ENCODE peak calls at places on chromosomes 7 and 10, in five cellular contexts. N, Y, S, H and E are unnamed samples.

GRCh38 chr7:55504093-55504859 is 68.0 kb downstream of the VOPP1 start:
- DNase-seq in N (no peak), H (no peak), S (no peak), Y (no peak), E (no peak)

GRCh38 chr7:39951156-39951942 is 1.3 kb downstream of the CDK13 start:
- DNase-seq in H (peak; percentile 67), S (peak; percentile 41), N (peak; percentile 71), Y (peak; percentile 41), E (peak; percentile 62)

GRCh38 chr10:23918090-23918704 is 290.7 kb upstream of the KIAA1217 start:
- DNase-seq in N (peak; percentile 40), S (no peak), H (no peak), Y (no peak), E (no peak)

GRCh38 chr10:91350651-91351081 is 59.5 kb upstream of the HECTD2 start:
- DNase-seq in Y (no peak), S (no peak), H (no peak), N (no peak), E (no peak)

GRCh38 chr7:157006205-157006747 is 4.2 kb downstream of the MNX1 start:
- DNase-seq in Y (no peak), H (peak; percentile 71), N (no peak), S (no peak), E (no peak)

GRCh38 chr10:17781856-17782255 is 27.3 kb upstream of the MRC1 start:
- DNase-seq in N (no peak), Y (no peak), H (no peak), S (no peak), E (no peak)

GRCh38 chr10:127034790-127035189 is 129.6 kb downstream of the DOCK1 start:
- DNase-seq in S (no peak), H (no peak), Y (no peak), N (no peak), E (no peak)

GRCh38 chr7:22110227-22110839 is 164.6 kb upstream of the CDCA7L start:
- DNase-seq in Y (peak; percentile 63), S (peak; percentile 63), N (peak; percentile 44), H (peak; percentile 48), E (peak; percentile 42)

GRCh38 chr7:17939111-17939669 is 1.1 kb downstream of the SNX13 start:
- DNase-seq in Y (no peak), H (no peak), N (no peak), S (peak; percentile 13), E (no peak)

GRCh38 chr10:30384791-30385201 is 35.7 kb upstream of the MTPAP start:
- DNase-seq in S (peak; percentile 58), N (peak; percentile 44), H (no peak), Y (no peak), E (no peak)

GRCh38 chr10:17213646-17214349 is 12.3 kb upstream of the TRDMT1 start:
- DNase-seq in S (no peak), N (no peak), Y (no peak), H (no peak), E (no peak)

GRCh38 chr7:13990319-13990983 is 985 bp upstream of the ETV1 start:
- DNase-seq in Y (peak; percentile 35), H (peak; percentile 34), N (peak; percentile 61), S (peak; percentile 23), E (no peak)

GRCh38 chr7:25754333-25754732 is 397.7 kb upstream of the NFE2L3 start:
- DNase-seq in S (no peak), Y (no peak), H (peak; percentile 26), N (no peak), E (peak; percentile 87)

GRCh38 chr10:805635-806305 is 116.3 kb upstream of the DIP2C start:
- DNase-seq in N (no peak), S (no peak), H (no peak), Y (no peak), E (no peak)

GRCh38 chr10:33155720-33156638 is 178.5 kb downstream of the NRP1 start:
- DNase-seq in Y (no peak), S (peak; percentile 89), H (no peak), N (no peak), E (no peak)

GRCh38 chr7:96710544-96710943 is 898 bp upstream of the SEM1 start:
- DNase-seq in S (no peak), H (no peak), N (no peak), Y (no peak), E (no peak)

GRCh38 chr7:81819861-81820260 is 50.0 kb upstream of the HGF start:
- DNase-seq in S (no peak), N (no peak), Y (no peak), H (no peak), E (no peak)

GRCh38 chr10:121648078-121648477 is 49.8 kb upstream of the FGFR2 start:
- DNase-seq in Y (no peak), H (no peak), N (no peak), S (no peak), E (no peak)

GRCh38 chr10:8242295-8242872 is 187.9 kb downstream of the GATA3 start:
- DNase-seq in S (no peak), N (no peak), Y (no peak), H (no peak), E (no peak)

GRCh38 chr10:106705576-106706526 is 458.7 kb downstream of the SORCS1 start:
- DNase-seq in N (peak; percentile 49), Y (no peak), H (peak; percentile 53), S (no peak), E (no peak)

GRCh38 chr10:99387071-99387470 is 43.4 kb downstream of the GOT1 start:
- DNase-seq in H (no peak), S (no peak), N (no peak), Y (no peak), E (no peak)

GRCh38 chr7:17099083-17099973 is 199.1 kb upstream of the AHR start:
- DNase-seq in Y (peak; percentile 88), S (peak; percentile 50), H (peak; percentile 74), N (peak; percentile 24), E (no peak)

GRCh38 chr10:126242352-126243260 is 145.7 kb downstream of the ADAM12 start:
- DNase-seq in Y (no peak), N (peak; percentile 80), S (no peak), H (no peak), E (no peak)

GRCh38 chr10:36676321-36677169 is 448.9 kb upstream of the ANKRD30A start:
- DNase-seq in S (no peak), Y (no peak), H (no peak), N (no peak), E (no peak)

GRCh38 chr7:21146642-21147423 is 281.1 kb upstream of the SP4 start:
- DNase-seq in N (no peak), H (no peak), Y (no peak), S (no peak), E (no peak)

GRCh38 chr10:21732067-21732772 is 198.2 kb downstream of the MLLT10 start:
- DNase-seq in S (peak; percentile 74), N (peak; percentile 68), Y (no peak), H (peak; percentile 26), E (peak; percentile 61)

GRCh38 chr7:41107330-41107937 is 595.5 kb downstream of the INHBA start:
- DNase-seq in S (peak; percentile 60), N (no peak), Y (peak; percentile 80), H (no peak), E (no peak)

GRCh38 chr10:25017661-25018060 is 1.2 kb downstream of the THNSL1 start:
- DNase-seq in Y (no peak), N (no peak), S (no peak), H (no peak), E (no peak)

GRCh38 chr10:25015927-25016348 is at the start of gene ENKUR:
- DNase-seq in N (peak; percentile 96), Y (peak; percentile 86), H (peak; percentile 94), S (peak; percentile 88), E (peak; percentile 82)

GRCh38 chr10:25017247-25017590 is 807 bp downstream of the THNSL1 start:
- DNase-seq in Y (no peak), N (no peak), H (peak; percentile 24), S (peak; percentile 13), E (no peak)

GRCh38 chr10:25014579-25014978 is 1.4 kb downstream of the ENKUR start:
- DNase-seq in N (no peak), H (no peak), S (no peak), Y (no peak), E (no peak)

GRCh38 chr10:25016349-25017246 is at the start of gene THNSL1:
- DNase-seq in S (peak; percentile 99), Y (peak; percentile 98), N (peak; percentile 100), H (peak; percentile 98), E (peak; percentile 97)
- TF ChIP-seq POLR2A in S (peak; percentile 93), Y (peak; percentile 71), N (peak; percentile 70), H (peak; percentile 90), E (peak; percentile 80)

GRCh38 chr7:512541-513311 is 6.9 kb downstream of the PDGFA start:
- DNase-seq in S (no peak), H (peak; percentile 84), Y (peak; percentile 69), N (peak; percentile 19), E (no peak)

GRCh38 chr7:514651-515598 is 4.7 kb downstream of the PDGFA start:
- DNase-seq in Y (no peak), S (no peak), N (peak; percentile 60), H (peak; percentile 78), E (no peak)

GRCh38 chr7:513521-514166 is 6.0 kb downstream of the PDGFA start:
- DNase-seq in N (no peak), Y (no peak), S (no peak), H (no peak), E (no peak)

GRCh38 chr7:515628-516027 is 4.0 kb downstream of the PDGFA start:
- DNase-seq in Y (no peak), S (no peak), N (no peak), H (no peak), E (no peak)

DNA sequence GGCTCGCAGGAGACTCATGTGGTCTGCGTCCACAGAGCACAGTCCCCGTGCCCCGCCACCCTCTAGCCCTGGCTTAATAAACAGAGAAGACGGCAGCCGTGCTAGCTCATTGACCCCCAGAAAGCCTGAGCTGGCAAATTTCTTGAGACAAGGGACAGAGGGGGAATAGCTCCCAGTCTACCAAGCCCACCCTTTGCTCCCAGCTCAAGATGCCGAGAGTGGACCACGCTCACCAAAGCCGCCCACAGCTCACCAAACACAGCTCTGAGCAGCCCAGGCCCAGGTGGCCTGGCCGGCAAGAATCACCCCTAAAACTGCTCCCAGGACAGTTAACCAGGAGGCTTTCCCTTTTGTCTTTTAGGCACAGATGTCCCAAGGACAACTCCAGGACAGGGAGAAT is 5.4 kb downstream of the PDGFA start:
- DNase-seq in N (no peak), H (no peak), S (no peak), Y (no peak), E (no peak)
- H3K4me1 ChIP-seq in N (peaks cover 10% of the 10 kb centered on the region), H (peaks cover 59% of the 10 kb centered on the region), S (peaks cover 18% of the 10 kb centered on the region), Y (peaks cover 3% of the 10 kb centered on the region), E (peaks cover 24% of the 10 kb centered on the region)

GRCh38 chr10:104353325-104354048 is at the start of gene CFAP58:
- DNase-seq in S (peak; percentile 85), N (peak; percentile 92), H (peak; percentile 96), Y (peak; percentile 94), E (peak; percentile 92)
- TF ChIP-seq POLR2A in S (peak; percentile 14), N (peak; percentile 50), H (no peak), Y (no peak), E (no peak)

DNA sequence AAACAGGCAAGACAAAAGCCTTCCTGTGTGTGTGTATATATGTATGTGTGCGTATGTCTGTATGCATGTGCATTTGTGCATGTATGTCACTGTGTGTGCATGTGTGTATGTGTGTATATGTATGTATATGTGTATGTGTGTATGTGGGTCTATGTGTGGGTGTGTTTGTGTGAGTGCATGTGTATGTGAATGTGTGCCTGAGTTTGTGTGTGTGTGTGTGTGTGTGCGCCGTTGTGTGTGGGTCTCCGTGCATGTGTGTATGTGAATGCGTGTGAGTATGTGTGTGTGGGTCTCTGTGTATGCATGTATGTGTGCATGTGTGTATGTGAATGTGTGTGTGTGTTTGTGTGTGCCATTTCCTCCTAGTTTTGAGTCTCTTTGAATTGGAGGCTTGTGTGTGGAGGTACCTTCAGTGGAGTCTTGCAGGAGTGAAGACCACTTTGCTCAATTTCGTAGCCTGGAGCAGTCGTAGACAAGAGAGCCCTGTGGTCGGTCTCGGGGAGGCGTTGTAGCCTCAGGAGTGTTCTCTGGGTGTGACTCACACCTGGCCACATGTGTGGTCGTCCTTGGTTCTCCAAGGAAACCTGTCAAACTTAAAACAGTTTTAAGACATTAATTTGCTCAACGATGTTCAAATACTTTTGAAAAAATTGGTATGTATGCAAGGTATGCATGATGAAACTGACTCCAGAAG is 28.1 kb downstream of the INPP5A start:
- DNase-seq in H (no peak), S (no peak), Y (no peak), N (no peak), E (no peak)
- H3K4me1 ChIP-seq in H (peaks cover 15% of the 10 kb centered on the region), S (no peaks in the 10 kb centered on the region), Y (no peaks in the 10 kb centered on the region), N (peaks cover 1% of the 10 kb centered on the region), E (peaks cover 5% of the 10 kb centered on the region)